ENCODE peak calls at places on chromosomes 5 and 9, in four cellular contexts. V, K, Z and L are unnamed samples.

GRCh38 chr5:168041583-168041982 is 249.9 kb upstream of the WWC1 start:
- DNase-seq in Z (no peak), K (no peak), V (no peak), L (no peak)

GRCh38 chr9:136352682-136353081 is 10.9 kb downstream of the DNLZ start:
- DNase-seq in K (no peak), V (no peak), Z (no peak), L (no peak)

GRCh38 chr9:33785914-33786313 is 9.4 kb upstream of the PRSS3 start:
- DNase-seq in Z (no peak), V (no peak), K (no peak), L (no peak)

GRCh38 chr5:124810420-124810819 is 64.0 kb upstream of the ZNF608 start:
- DNase-seq in K (no peak), Z (no peak), V (no peak), L (no peak)

GRCh38 chr5:126015244-126016054 is 407.8 kb upstream of the GRAMD2B start:
- DNase-seq in V (no peak), K (no peak), Z (no peak), L (no peak)

GRCh38 chr5:180069589-180070247 is 1.8 kb downstream of the RNF130 start:
- DNase-seq in K (no peak), V (no peak), Z (no peak), L (no peak)

GRCh38 chr5:146243217-146243616 is 39.8 kb downstream of the RBM27 start:
- DNase-seq in Z (no peak), K (no peak), V (no peak), L (no peak)

GRCh38 chr9:77751341-77752091 is 103.4 kb upstream of the GNA14 start:
- DNase-seq in Z (peak; percentile 45), V (no peak), K (no peak), L (peak; percentile 15)

GRCh38 chr9:112570731-112571167 is 84.1 kb downstream of the KIAA1958 start:
- DNase-seq in Z (no peak), K (no peak), V (no peak), L (no peak)

GRCh38 chr5:141821430-141821925 is 56.7 kb downstream of the PCDH1 start:
- DNase-seq in K (no peak), Z (peak; percentile 59), V (no peak), L (no peak)

GRCh38 chr9:135612437-135612836 is 26.9 kb downstream of the GLT6D1 start:
- DNase-seq in V (no peak), Z (no peak), K (no peak), L (no peak)

GRCh38 chr5:171667341-171668096 is 118.1 kb upstream of the SMIM23 start:
- DNase-seq in Z (peak; percentile 84), K (no peak), V (no peak), L (no peak)

GRCh38 chr5:133123297-133123696 is 71.5 kb downstream of the HSPA4 start:
- DNase-seq in K (no peak), Z (no peak), V (no peak), L (no peak)

GRCh38 chr9:125815568-125815967 is 68.4 kb downstream of the PBX3 start:
- DNase-seq in V (no peak), K (no peak), Z (no peak), L (no peak)